ENCODE peak calls at places on chromosomes 5 and 9, in six cellular contexts. I, T, E, Z, V and J are unnamed samples.

GRCh38 chr5:132770476-132771159 is 6.4 kb downstream of the SEPTIN8 start:
- DNase-seq in Z (no peak), E (no peak), V (peak), I (no peak), T (no peak), J (no peak)

GRCh38 chr5:139394654-139395566 is at the start of gene PROB1:
- DNase-seq in E (no peak), V (peak), Z (no peak), I (peak), T (no peak), J (no peak)

GRCh38 chr9:129240581-129241211 is 62.6 kb upstream of the IER5L start:
- DNase-seq in Z (no peak), T (no peak), V (no peak), E (no peak), I (peak), J (no peak)

GRCh38 chr5:1511037-1511436 is 12.7 kb downstream of the LPCAT1 start:
- DNase-seq in V (no peak), I (peak), T (no peak), Z (peak), E (no peak), J (no peak)

GRCh38 chr9:95807326-95807947 is 68.1 kb upstream of the ERCC6L2 start:
- DNase-seq in Z (no peak), V (no peak), I (no peak), T (no peak), E (no peak), J (no peak)

GRCh38 chr9:130699047-130699446 is 5.5 kb downstream of the EXOSC2 start:
- DNase-seq in E (no peak), T (no peak), I (no peak), Z (no peak), V (no peak), J (no peak)

GRCh38 chr5:61409568-61409967 is 77.5 kb downstream of the ZSWIM6 start:
- DNase-seq in Z (no peak), V (peak), E (no peak), I (no peak), T (no peak), J (no peak)

GRCh38 chr9:93132946-93133640 is 958 bp downstream of the NINJ1 start:
- DNase-seq in I (no peak), V (peak), E (no peak), Z (no peak), T (no peak), J (no peak)

GRCh38 chr5:145056805-145057204 is 778.3 kb downstream of the PRELID2 start:
- DNase-seq in I (no peak), E (no peak), Z (peak), V (peak), T (no peak), J (no peak)

GRCh38 chr5:179700401-179700918 is 1.7 kb downstream of the CANX start:
- DNase-seq in V (peak), E (no peak), T (no peak), Z (no peak), I (no peak), J (no peak)

GRCh38 chr5:73496984-73497457 is 1.2 kb upstream of the BTF3 start:
- DNase-seq in T (no peak), Z (no peak), V (peak), E (no peak), I (no peak), J (no peak)

GRCh38 chr5:149775785-149776184 is 45.7 kb downstream of the PPARGC1B start:
- DNase-seq in T (no peak), I (no peak), Z (peak), E (no peak), V (no peak), J (no peak)

GRCh38 chr5:111121926-111122325 is 29.8 kb downstream of the WDR36 start:
- DNase-seq in V (no peak), I (no peak), E (no peak), T (no peak), Z (no peak), J (no peak)

GRCh38 chr5:22226423-22226822 is 626.7 kb downstream of the CDH12 start:
- DNase-seq in Z (no peak), V (no peak), I (no peak), T (no peak), E (no peak), J (no peak)